ENCODE peak calls at places on chromosomes 1 and 21, in six cellular contexts. T is A549, P is K562, V is endothelial cell of umbilical vein, H is HepG2, D is GM12878. N is an unnamed sample.

GRCh38 chr1:38735651-38736161 is 123.9 kb downstream of the RRAGC start:
- DNase-seq in H (no peak), D (no peak), P (no peak), V (peak; percentile 64), T (no peak), N (no peak)

GRCh38 chr1:66253330-66253921 is 280.5 kb upstream of the SGIP1 start:
- DNase-seq in V (peak; percentile 89), D (peak; percentile 55), H (peak; percentile 26), P (no peak), T (peak; percentile 75), N (peak; percentile 76)

GRCh38 chr21:30717105-30717504 is 1.5 kb downstream of the KRTAP21-3 start:
- DNase-seq in H (no peak), V (no peak), T (no peak), P (no peak), D (no peak), N (no peak)

GRCh38 chr1:51330331-51331201 is at the start of gene TTC39A:
- DNase-seq in D (no peak), P (no peak), T (no peak), H (no peak), V (no peak), N (no peak)

GRCh38 chr1:17717595-17717994 is 37.5 kb upstream of the ACTL8 start:
- DNase-seq in V (no peak), P (no peak), T (no peak), H (no peak), D (no peak), N (no peak)

GRCh38 chr1:161736332-161736969 is 13.1 kb upstream of the DUSP12 start:
- DNase-seq in D (no peak), P (no peak), V (no peak), T (peak; percentile 29), H (no peak), N (no peak)

GRCh38 chr1:202575906-202576653 is 134.2 kb downstream of the SYT2 start:
- DNase-seq in H (no peak), T (no peak), P (no peak), D (no peak), V (peak; percentile 41), N (no peak)

GRCh38 chr21:31220567-31220966 is 123.5 kb downstream of the TIAM1 start:
- DNase-seq in T (no peak), P (no peak), V (no peak), H (peak; percentile 57), D (no peak), N (peak; percentile 24)

GRCh38 chr1:235442788-235443429 is 61.3 kb downstream of the B3GALNT2 start:
- DNase-seq in D (no peak), V (peak; percentile 57), T (peak; percentile 62), P (peak; percentile 36), H (no peak), N (peak; percentile 41)

GRCh38 chr1:48089356-48089891 is 92.2 kb upstream of the TRABD2B start:
- DNase-seq in V (no peak), T (no peak), D (no peak), P (no peak), H (no peak), N (no peak)

GRCh38 chr1:56578664-56578962 is 750 bp downstream of the PLPP3 start:
- DNase-seq in T (no peak), D (no peak), V (no peak), P (no peak), H (no peak), N (no peak)

GRCh38 chr1:224506141-224506814 is 71.7 kb upstream of the WDR26 start:
- DNase-seq in V (no peak), H (no peak), D (no peak), P (no peak), T (no peak), N (no peak)

GRCh38 chr21:38733973-38734546 is 71.7 kb upstream of the ETS2 start:
- DNase-seq in H (peak; percentile 61), D (peak; percentile 12), P (peak; percentile 75), T (peak; percentile 71), V (peak; percentile 87), N (peak; percentile 72)

GRCh38 chr1:23428136-23428905 is 3.8 kb upstream of the TCEA3 start:
- DNase-seq in H (no peak), V (no peak), T (no peak), D (no peak), P (no peak), N (no peak)

GRCh38 chr1:211126622-211127021 is 7.3 kb downstream of the KCNH1 start:
- DNase-seq in V (no peak), T (no peak), H (no peak), D (no peak), P (no peak), N (no peak)

GRCh38 chr1:16012590-16013219 is 5.1 kb downstream of the HSPB7 start:
- DNase-seq in V (peak; percentile 46), P (peak; percentile 95), H (peak; percentile 72), D (peak; percentile 19), T (peak; percentile 40), N (peak; percentile 86)

GRCh38 chr1:178868700-178869099 is 2.2 kb downstream of the ANGPTL1 start:
- DNase-seq in P (no peak), D (no peak), T (no peak), H (no peak), V (no peak), N (no peak)

GRCh38 chr21:44712203-44713028 is 1.0 kb upstream of the TSPEAR start:
- DNase-seq in V (no peak), T (no peak), H (no peak), D (no peak), P (no peak), N (no peak)

GRCh38 chr1:226687476-226687875 is 51.6 kb downstream of the ITPKB start:
- DNase-seq in D (no peak), T (no peak), H (no peak), P (no peak), V (no peak), N (no peak)

GRCh38 chr1:55478742-55479141 is 263.6 kb upstream of the USP24 start:
- DNase-seq in T (peak; percentile 42), P (no peak), D (no peak), H (peak; percentile 20), V (peak; percentile 68), N (peak; percentile 19)

GRCh38 chr1:227273557-227273956 is 44.7 kb downstream of the CDC42BPA start:
- DNase-seq in T (peak; percentile 36), V (peak; percentile 39), H (peak; percentile 46), P (no peak), D (no peak), N (peak; percentile 51)

GRCh38 chr1:22611530-22611947 is 24.9 kb upstream of the C1QA start:
- DNase-seq in D (no peak), T (peak; percentile 38), V (peak; percentile 53), P (peak; percentile 70), H (peak; percentile 24), N (peak; percentile 76)

DNA sequence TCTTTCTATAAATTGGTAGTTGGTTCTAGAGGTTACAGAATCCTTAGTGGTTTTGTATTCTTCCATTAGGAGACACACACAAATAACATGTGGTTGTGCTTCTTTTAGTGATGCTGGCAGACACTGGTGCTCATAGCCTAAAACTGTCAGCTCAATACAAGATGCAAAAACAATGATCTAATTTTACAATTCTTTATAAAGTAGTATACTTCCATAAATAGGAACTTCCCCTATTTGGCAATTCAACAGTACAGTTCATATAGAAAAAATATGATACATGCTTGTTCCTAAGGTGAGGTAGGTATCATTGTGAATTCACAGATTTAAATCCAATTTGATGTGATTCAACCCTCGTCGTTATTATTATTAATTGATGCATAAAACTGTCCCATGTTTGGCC is 20.8 kb upstream of the CCDC17 start:
- DNase-seq in V (no peak), P (no peak), H (no peak), T (no peak), D (no peak), N (no peak)
- TF ChIP-seq MYC in V (no peak), P (no peak), H (no peak), T (no peak), D (no peak), N (no peak)

DNA sequence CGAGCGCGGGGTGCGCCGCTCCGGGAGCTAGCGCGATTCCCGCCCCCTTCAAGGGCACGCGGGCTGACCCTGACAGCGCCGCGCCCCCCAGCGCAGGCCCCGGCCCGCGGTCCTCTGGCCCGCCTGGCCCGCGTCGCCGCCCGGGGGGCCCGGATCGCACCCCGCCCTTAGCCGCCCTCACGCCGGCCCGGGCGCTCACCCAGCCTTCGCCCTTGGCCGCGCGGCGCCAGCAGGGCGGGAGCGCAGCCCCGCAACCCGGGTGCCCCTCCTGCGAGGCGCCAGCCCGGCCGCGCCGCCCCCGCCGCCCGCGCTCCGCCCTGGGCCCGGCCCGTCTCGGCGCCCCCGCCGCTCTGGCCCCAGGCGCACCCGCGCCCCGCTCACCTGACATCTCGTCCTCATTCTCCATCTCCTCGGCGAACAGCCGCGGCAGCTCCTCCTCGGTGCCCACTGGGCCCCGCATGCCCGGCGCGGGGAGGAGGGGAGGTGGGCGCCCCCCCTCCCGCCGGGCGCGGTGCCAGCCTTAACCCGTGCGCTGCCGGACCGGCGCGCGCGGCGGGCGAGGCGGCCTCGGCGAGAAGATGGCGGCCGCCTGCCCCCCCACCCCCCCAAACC is 451 bp downstream of the CHD5 start:
- DNase-seq in T (no peak), D (no peak), P (no peak), V (no peak), H (no peak), N (no peak)
- TF ChIP-seq MYC in T (no peak), D (no peak), P (no peak), V (no peak), H (no peak), N (no peak)

DNA sequence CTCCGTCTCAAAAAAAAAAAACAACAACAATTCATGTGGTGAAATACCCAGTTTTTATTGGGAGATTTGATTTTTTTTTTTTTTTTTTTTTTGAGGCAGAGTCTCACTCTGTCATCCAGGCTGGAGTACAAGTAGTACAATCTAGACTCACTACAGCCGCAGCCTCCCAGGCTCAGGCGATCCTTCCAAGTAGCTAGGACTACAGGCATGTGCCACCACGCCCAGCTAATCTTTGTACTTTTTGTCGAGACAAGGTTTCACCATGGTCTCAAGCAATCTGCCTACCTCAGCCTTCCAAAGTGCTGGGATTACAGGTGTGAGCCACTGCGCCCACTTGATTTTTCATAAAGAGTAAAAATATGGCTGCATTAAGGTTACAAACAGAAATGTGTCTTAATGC is 15.4 kb downstream of the FAM76A start:
- DNase-seq in D (no peak), P (no peak), H (no peak), T (no peak), V (no peak), N (no peak)
- TF ChIP-seq MYC in D (no peak), P (no peak), H (no peak), T (no peak), V (no peak), N (no peak)

GRCh38 chr1:108829498-108829916 is 27.4 kb downstream of the AKNAD1 start:
- DNase-seq in T (no peak), H (peak; percentile 27), D (no peak), P (no peak), V (peak; percentile 38), N (no peak)

GRCh38 chr1:108832929-108833328 is 24.0 kb downstream of the AKNAD1 start:
- DNase-seq in P (no peak), D (no peak), T (no peak), H (no peak), V (no peak), N (no peak)

GRCh38 chr1:108828074-108828961 is 28.6 kb downstream of the AKNAD1 start:
- DNase-seq in H (peak; percentile 67), P (peak; percentile 78), V (peak; percentile 70), D (peak; percentile 15), T (peak; percentile 71), N (peak; percentile 73)

GRCh38 chr1:108830119-108831008 is 26.5 kb downstream of the AKNAD1 start:
- DNase-seq in D (no peak), V (peak; percentile 94), H (peak; percentile 8), P (peak; percentile 58), T (peak; percentile 83), N (peak; percentile 88)

DNA sequence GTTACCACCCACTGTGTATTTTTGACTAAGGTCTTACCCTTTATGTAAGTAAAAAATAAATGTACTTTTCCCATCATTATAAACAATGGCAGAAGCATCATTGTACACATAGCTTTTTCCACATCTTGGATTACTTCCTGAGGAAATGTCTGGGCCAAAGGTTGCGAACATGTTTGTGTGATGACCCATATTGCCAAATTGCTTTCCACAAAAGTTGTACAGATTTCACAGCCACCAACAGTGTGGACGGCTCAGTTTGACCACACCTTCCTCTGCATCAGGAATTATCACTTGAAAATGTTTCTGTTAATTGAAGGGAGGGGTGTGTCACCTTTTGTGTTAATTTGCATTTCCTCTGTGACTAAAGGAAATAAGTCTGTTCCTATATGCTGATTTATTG is 25.7 kb downstream of the AKNAD1 start:
- DNase-seq in D (no peak), P (no peak), H (no peak), T (peak; percentile 34), V (peak; percentile 85), N (no peak)
- TF ChIP-seq MYC in D (no peak), P (no peak), H (no peak), T (no peak), V (no peak), N (no peak)

N was measured in NB4.